ENCODE peak calls at places on chromosomes 2 and 18, in five cellular contexts. G is stomach; W is heart left ventricle; J is naive thymus-derived CD4-positive, alpha-beta T cell; U is aorta. N is an unnamed sample. For H3K4me1, the result is how much of the 10 kb centered on the place peaks cover.

GRCh38 chr18:76006151-76006550 is 488.9 kb downstream of the ZNF516 start:
- DNase-seq in W (peak), G (no peak), U (no peak), J (no peak), N (no peak)

GRCh38 chr18:35837922-35838496 is 134.5 kb upstream of the RMP24 start:
- DNase-seq in G (no peak), W (no peak), U (no peak), J (no peak), N (no peak)

GRCh38 chr2:227871375-227871788 is at the start of gene DAW1:
- DNase-seq in U (peak), W (peak), J (peak), G (peak), N (no peak)

GRCh38 chr2:143939976-143940375 is 579.9 kb downstream of the ZEB2 start:
- DNase-seq in G (no peak), U (no peak), J (no peak), W (no peak), N (no peak)

GRCh38 chr2:19574788-19575260 is 216.4 kb upstream of the OSR1 start:
- DNase-seq in W (no peak), G (no peak), J (no peak), U (peak), N (no peak)

GRCh38 chr18:67428148-67428547 is 88.4 kb downstream of the DSEL start:
- DNase-seq in U (no peak), J (no peak), W (no peak), G (no peak), N (no peak)

GRCh38 chr18:55884498-55884897 is 296.5 kb upstream of the TCF4 start:
- DNase-seq in W (no peak), U (no peak), G (no peak), J (no peak), N (no peak)

GRCh38 chr18:66645983-66646382 is 42.1 kb upstream of the CDH19 start:
- DNase-seq in W (no peak), G (no peak), U (no peak), J (no peak), N (no peak)

GRCh38 chr18:48007381-48007780 is 76.9 kb upstream of the SMAD2 start:
- DNase-seq in J (no peak), U (no peak), G (no peak), W (no peak), N (no peak)

GRCh38 chr2:36368438-36368837 is 12.9 kb downstream of the CRIM1 start:
- DNase-seq in G (no peak), J (no peak), U (no peak), W (no peak), N (no peak)

GRCh38 chr18:5772271-5772670 is 123.1 kb downstream of the TMEM200C start:
- DNase-seq in G (no peak), J (no peak), W (no peak), U (no peak), N (no peak)

GRCh38 chr2:128313076-128313836 is 5.4 kb downstream of the HS6ST1 start:
- DNase-seq in G (peak), U (no peak), W (peak), J (no peak), N (no peak)

GRCh38 chr2:107529146-107529545 is 297.5 kb upstream of the RGPD4 start:
- DNase-seq in G (no peak), U (no peak), W (no peak), J (no peak), N (no peak)

GRCh38 chr2:12759248-12759647 is 42.5 kb downstream of the TRIB2 start:
- DNase-seq in G (no peak), J (no peak), U (no peak), W (no peak), N (no peak)

GRCh38 chr2:181461056-181461630 is 4.0 kb downstream of the ITGA4 start:
- DNase-seq in U (no peak), G (no peak), J (no peak), W (no peak), N (peak)

GRCh38 chr2:121868652-121869051 is 113.2 kb downstream of the TSN start:
- DNase-seq in J (no peak), W (no peak), G (no peak), U (no peak), N (no peak)

GRCh38 chr2:2564300-2565085 is 233.4 kb upstream of the MYT1L start:
- DNase-seq in J (no peak), U (peak), G (no peak), W (no peak), N (no peak)

GRCh38 chr2:26577442-26578433 is 63.4 kb downstream of the CIB4 start:
- DNase-seq in G (peak), J (peak), W (peak), U (peak), N (peak)

GRCh38 chr2:226488034-226488433 is 311.6 kb downstream of the IRS1 start:
- DNase-seq in W (no peak), G (no peak), J (no peak), U (no peak), N (no peak)

GRCh38 chr2:100281521-100282438 is 40.5 kb downstream of the LONRF2 start:
- DNase-seq in G (no peak), U (no peak), W (no peak), J (no peak), N (no peak)

GRCh38 chr2:240259201-240259923 is 118.9 kb upstream of the OTOS start:
- DNase-seq in W (peak), U (peak), G (no peak), J (no peak), N (no peak)

GRCh38 chr2:180463608-180464007 is 456.5 kb upstream of the CWC22 start:
- DNase-seq in W (no peak), U (no peak), J (no peak), G (no peak), N (no peak)

GRCh38 chr2:173652731-173653426 is 298.2 kb downstream of the CDCA7 start:
- DNase-seq in W (no peak), J (no peak), U (no peak), G (peak), N (no peak)

GRCh38 chr2:86224645-86225355 is 25.5 kb downstream of the MRPL35 start:
- DNase-seq in J (no peak), W (no peak), U (peak), G (no peak), N (no peak)

GRCh38 chr2:57973621-57974186 is 72.9 kb upstream of the VRK2 start:
- DNase-seq in W (no peak), G (no peak), U (no peak), J (no peak), N (no peak)

GRCh38 chr2:75710220-75710576 is 517 bp downstream of the GCFC2 start:
- DNase-seq in J (no peak), G (no peak), W (no peak), U (no peak), N (no peak)

GRCh38 chr2:39541011-39541930 is 104.2 kb upstream of the MAP4K3 start:
- DNase-seq in U (no peak), W (no peak), G (no peak), J (no peak), N (no peak)

GRCh38 chr2:29698216-29698615 is 223.2 kb downstream of the ALK start:
- DNase-seq in G (no peak), J (no peak), W (no peak), U (no peak), N (no peak)

GRCh38 chr18:24208270-24209035 is 69.6 kb downstream of the CABYR start:
- DNase-seq in U (no peak), J (no peak), W (no peak), G (no peak), N (no peak)

GRCh38 chr2:9330639-9331270 is 92.6 kb downstream of the ITGB1BP1 start:
- DNase-seq in W (no peak), U (no peak), G (no peak), J (no peak), N (no peak)

GRCh38 chr2:137775529-137775928 is 188.7 kb upstream of the HNMT start:
- DNase-seq in J (no peak), W (no peak), G (no peak), U (no peak), N (no peak)

GRCh38 chr2:3290655-3291054 is 87.0 kb downstream of the EIPR1 start:
- DNase-seq in W (no peak), J (no peak), U (no peak), G (peak), N (no peak)

GRCh38 chr2:37713258-37713700 is 41.8 kb upstream of the CDC42EP3 start:
- DNase-seq in G (no peak), U (no peak), J (no peak), W (no peak), N (no peak)

GRCh38 chr2:41600460-41600859 is 447.4 kb upstream of the PKDCC start:
- DNase-seq in G (no peak), W (no peak), U (no peak), J (no peak), N (no peak)

GRCh38 chr2:194176134-194176533 is 1480.9 kb upstream of the SLC39A10 start:
- DNase-seq in G (no peak), W (peak), J (no peak), U (peak), N (no peak)

GRCh38 chr18:9824862-9825479 is 60.8 kb upstream of the TXNDC2 start:
- DNase-seq in G (no peak), W (no peak), U (no peak), J (no peak), N (no peak)

GRCh38 chr2:10221443-10221842 is 81.3 kb upstream of the HPCAL1 start:
- DNase-seq in G (no peak), W (peak), J (no peak), U (peak), N (no peak)

GRCh38 chr2:101149241-101150192 is 1.7 kb downstream of the TBC1D8 start:
- DNase-seq in W (no peak), U (no peak), J (no peak), G (peak), N (no peak)

DNA sequence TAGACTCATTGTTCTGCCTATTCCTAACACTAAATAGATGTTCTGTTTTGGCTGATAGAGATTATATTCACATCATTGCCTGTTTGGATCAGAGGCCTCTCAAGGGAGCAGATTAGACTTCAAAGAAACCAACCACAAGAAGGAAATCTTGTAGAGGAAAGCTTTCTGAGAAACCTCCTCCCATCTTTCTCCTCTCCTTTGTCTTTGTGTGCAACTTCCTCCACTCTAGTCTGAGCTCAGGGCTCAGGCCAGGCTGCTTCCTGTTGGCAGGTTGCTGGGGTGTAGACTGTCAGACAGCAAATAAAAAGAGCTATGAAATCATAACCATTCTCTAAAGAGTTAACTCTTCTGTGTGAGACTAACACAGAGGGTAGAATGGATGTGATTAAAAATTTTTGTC is 113.0 kb downstream of the TGFA start:
- DNase-seq in G (no peak), J (peak), U (no peak), W (no peak), N (no peak)
- H3K4me1 ChIP-seq in G (under half), J (under half), U (under half), W (under half), N (under half)

GRCh38 chr2:46549159-46549902 is 70.0 kb downstream of the TMEM247 start:
- DNase-seq in U (no peak), W (no peak), G (no peak), J (no peak), N (no peak)
- H3K4me1 ChIP-seq in U (under half), W (under half), G (under half), J (under half), N (half or more)

GRCh38 chr2:235692076-235692475 is 198.2 kb downstream of the AGAP1 start:
- DNase-seq in U (no peak), W (no peak), G (no peak), J (no peak), N (no peak)
- H3K4me1 ChIP-seq in U (under half), W (under half), G (under half), J (under half), N (under half)

GRCh38 chr2:130382313-130382917 is 26.6 kb downstream of the PTPN18 start:
- DNase-seq in G (no peak), U (no peak), J (no peak), W (no peak), N (no peak)

GRCh38 chr2:130387804-130388203 is 31.9 kb downstream of the PTPN18 start:
- DNase-seq in G (no peak), J (no peak), U (no peak), W (no peak), N (peak)

GRCh38 chr2:130387071-130387400 is 31.2 kb downstream of the PTPN18 start:
- DNase-seq in J (no peak), G (no peak), W (no peak), U (no peak), N (peak)

GRCh38 chr2:130388221-130388907 is 32.5 kb downstream of the PTPN18 start:
- DNase-seq in U (no peak), G (no peak), W (no peak), J (no peak), N (peak)

DNA sequence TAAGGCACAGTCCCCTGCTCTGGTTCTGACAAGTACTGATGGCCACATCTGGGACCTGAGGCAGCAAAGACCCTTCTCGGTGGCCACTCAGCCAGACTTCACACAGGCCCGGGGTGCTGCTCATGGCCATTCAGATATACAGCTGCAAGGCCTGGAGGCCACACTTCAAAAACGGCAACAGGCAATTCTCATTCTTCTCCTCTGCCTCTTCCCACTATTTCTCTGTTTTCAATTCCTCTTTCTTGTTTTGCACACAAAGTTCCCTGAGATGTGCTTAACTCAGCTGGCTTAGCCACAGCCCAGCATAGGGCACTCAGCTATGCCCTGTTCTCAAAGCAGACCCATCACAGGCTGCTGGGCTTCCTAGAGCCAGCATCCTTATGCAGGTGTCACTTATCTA is 29.9 kb downstream of the PTPN18 start:
- DNase-seq in J (no peak), U (no peak), G (no peak), W (no peak), N (peak)
- H3K4me1 ChIP-seq in J (under half), U (under half), G (under half), W (under half), N (half or more)

GRCh38 chr2:177260398-177260797 is 4.1 kb downstream of the NFE2L2 start:
- DNase-seq in J (no peak), G (no peak), U (no peak), W (no peak), N (no peak)

GRCh38 chr2:177256026-177256425 is 8.5 kb downstream of the NFE2L2 start:
- DNase-seq in J (no peak), U (no peak), W (no peak), G (no peak), N (no peak)

GRCh38 chr2:177257471-177257870 is 7.1 kb downstream of the NFE2L2 start:
- DNase-seq in G (no peak), U (no peak), W (no peak), J (no peak), N (no peak)

GRCh38 chr2:177256695-177257094 is 7.8 kb downstream of the NFE2L2 start:
- DNase-seq in W (no peak), U (no peak), G (no peak), J (no peak), N (no peak)

DNA sequence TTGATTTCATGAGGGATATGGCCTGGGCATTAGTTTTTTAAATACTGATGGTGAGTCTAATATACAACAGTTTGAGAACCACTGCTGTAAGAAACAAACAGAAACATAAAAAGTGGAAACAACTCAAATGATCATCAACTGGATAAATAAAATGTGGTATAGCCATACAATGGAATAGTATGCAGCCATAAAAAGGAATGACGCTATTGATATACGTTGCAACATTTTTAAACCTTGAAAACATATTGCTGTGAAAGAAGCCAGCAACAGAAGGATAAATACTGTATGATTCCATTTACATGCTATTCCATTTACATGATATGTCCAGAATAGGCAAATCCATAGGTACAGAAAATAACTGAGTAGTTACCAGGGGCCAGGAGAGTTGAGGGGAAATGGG is 6.5 kb downstream of the NFE2L2 start:
- DNase-seq in U (no peak), J (no peak), G (no peak), W (no peak), N (no peak)
- H3K4me1 ChIP-seq in U (under half), J (under half), G (half or more), W (half or more), N (under half)